ENCODE peak calls at places on chromosomes 7 and 10, in seven cellular contexts. One of them, this sample, is unnamed.

GRCh38 chr10:120426306-120426705 is 30.7 kb upstream of the PLPP4 start:
- DNase-seq in thyroid gland: no peak
- DNase-seq in fibroblast of mammary gland: no peak
- DNase-seq in choroid plexus epithelial cell: peak
- DNase-seq in RWPE1: no peak
- DNase-seq in brain microvascular endothelial cell: peak
- DNase-seq in spleen: no peak
- DNase-seq in this sample: no peak

GRCh38 chr7:3154881-3155494 is 111.3 kb upstream of the CARD11 start:
- DNase-seq in thyroid gland: peak
- DNase-seq in fibroblast of mammary gland: peak
- DNase-seq in choroid plexus epithelial cell: peak
- DNase-seq in RWPE1: peak
- DNase-seq in brain microvascular endothelial cell: peak
- DNase-seq in spleen: peak
- DNase-seq in this sample: no peak

GRCh38 chr10:42783181-42783549 is 570 bp downstream of the BMS1 start:
- DNase-seq in thyroid gland: no peak
- DNase-seq in fibroblast of mammary gland: peak
- DNase-seq in choroid plexus epithelial cell: peak
- DNase-seq in RWPE1: peak
- DNase-seq in brain microvascular endothelial cell: peak
- DNase-seq in spleen: no peak
- DNase-seq in this sample: no peak

GRCh38 chr7:101870361-101871062 is 53.1 kb downstream of the CUX1 start:
- DNase-seq in thyroid gland: no peak
- DNase-seq in fibroblast of mammary gland: no peak
- DNase-seq in choroid plexus epithelial cell: no peak
- DNase-seq in RWPE1: peak
- DNase-seq in brain microvascular endothelial cell: no peak
- DNase-seq in spleen: no peak
- DNase-seq in this sample: no peak

GRCh38 chr10:114306116-114306973 is 67.3 kb downstream of the VWA2 start:
- DNase-seq in thyroid gland: no peak
- DNase-seq in fibroblast of mammary gland: peak
- DNase-seq in choroid plexus epithelial cell: peak
- DNase-seq in RWPE1: peak
- DNase-seq in brain microvascular endothelial cell: peak
- DNase-seq in spleen: peak
- DNase-seq in this sample: no peak

GRCh38 chr10:3763035-3763456 is 22.0 kb downstream of the KLF6 start:
- DNase-seq in thyroid gland: no peak
- DNase-seq in fibroblast of mammary gland: peak
- DNase-seq in choroid plexus epithelial cell: peak
- DNase-seq in RWPE1: peak
- DNase-seq in brain microvascular endothelial cell: no peak
- DNase-seq in spleen: no peak
- DNase-seq in this sample: no peak

GRCh38 chr10:11443468-11444147 is 167.8 kb downstream of the USP6NL start:
- DNase-seq in thyroid gland: no peak
- DNase-seq in fibroblast of mammary gland: no peak
- DNase-seq in choroid plexus epithelial cell: no peak
- DNase-seq in RWPE1: no peak
- DNase-seq in brain microvascular endothelial cell: no peak
- DNase-seq in spleen: no peak
- DNase-seq in this sample: no peak

GRCh38 chr10:96244354-96244753 is 27.0 kb downstream of the BLNK start:
- DNase-seq in thyroid gland: peak
- DNase-seq in fibroblast of mammary gland: no peak
- DNase-seq in choroid plexus epithelial cell: no peak
- DNase-seq in RWPE1: no peak
- DNase-seq in brain microvascular endothelial cell: no peak
- DNase-seq in spleen: peak
- DNase-seq in this sample: no peak

GRCh38 chr10:125824736-125825135 is 1.4 kb downstream of the BCCIP start:
- DNase-seq in thyroid gland: no peak
- DNase-seq in fibroblast of mammary gland: peak
- DNase-seq in choroid plexus epithelial cell: no peak
- DNase-seq in RWPE1: peak
- DNase-seq in brain microvascular endothelial cell: no peak
- DNase-seq in spleen: no peak
- DNase-seq in this sample: no peak

GRCh38 chr7:3210531-3210930 is 90.5 kb upstream of the SDK1 start:
- DNase-seq in thyroid gland: no peak
- DNase-seq in fibroblast of mammary gland: no peak
- DNase-seq in choroid plexus epithelial cell: no peak
- DNase-seq in RWPE1: no peak
- DNase-seq in brain microvascular endothelial cell: no peak
- DNase-seq in spleen: peak
- DNase-seq in this sample: no peak

GRCh38 chr7:100801833-100802568 is 25.3 kb downstream of the EPHB4 start:
- DNase-seq in thyroid gland: no peak
- DNase-seq in fibroblast of mammary gland: peak
- DNase-seq in choroid plexus epithelial cell: peak
- DNase-seq in RWPE1: peak
- DNase-seq in brain microvascular endothelial cell: peak
- DNase-seq in spleen: no peak
- DNase-seq in this sample: peak

GRCh38 chr10:82089327-82089726 is 214.3 kb downstream of the NRG3 start:
- DNase-seq in thyroid gland: peak
- DNase-seq in fibroblast of mammary gland: no peak
- DNase-seq in choroid plexus epithelial cell: no peak
- DNase-seq in RWPE1: no peak
- DNase-seq in brain microvascular endothelial cell: no peak
- DNase-seq in spleen: no peak
- DNase-seq in this sample: no peak

GRCh38 chr10:122688293-122688989 is 11.2 kb downstream of the C10orf120 start:
- DNase-seq in thyroid gland: no peak
- DNase-seq in fibroblast of mammary gland: peak
- DNase-seq in choroid plexus epithelial cell: peak
- DNase-seq in RWPE1: no peak
- DNase-seq in brain microvascular endothelial cell: peak
- DNase-seq in spleen: no peak
- DNase-seq in this sample: no peak

GRCh38 chr7:101792051-101792651 is 25.3 kb upstream of the CUX1 start:
- DNase-seq in thyroid gland: no peak
- DNase-seq in fibroblast of mammary gland: peak
- DNase-seq in choroid plexus epithelial cell: peak
- DNase-seq in RWPE1: peak
- DNase-seq in brain microvascular endothelial cell: peak
- DNase-seq in spleen: peak
- DNase-seq in this sample: no peak

GRCh38 chr7:117119192-117119924 is 166.1 kb downstream of the ST7 start:
- DNase-seq in thyroid gland: peak
- DNase-seq in fibroblast of mammary gland: peak
- DNase-seq in choroid plexus epithelial cell: peak
- DNase-seq in RWPE1: peak
- DNase-seq in brain microvascular endothelial cell: peak
- DNase-seq in spleen: peak
- DNase-seq in this sample: peak

GRCh38 chr7:1555813-1556540 is at the start of gene TMEM184A:
- DNase-seq in thyroid gland: peak
- DNase-seq in fibroblast of mammary gland: no peak
- DNase-seq in choroid plexus epithelial cell: no peak
- DNase-seq in RWPE1: peak
- DNase-seq in brain microvascular endothelial cell: no peak
- DNase-seq in spleen: no peak
- DNase-seq in this sample: peak

GRCh38 chr10:126321455-126321854 is 66.8 kb downstream of the ADAM12 start:
- DNase-seq in thyroid gland: no peak
- DNase-seq in fibroblast of mammary gland: no peak
- DNase-seq in choroid plexus epithelial cell: peak
- DNase-seq in RWPE1: no peak
- DNase-seq in brain microvascular endothelial cell: no peak
- DNase-seq in spleen: no peak
- DNase-seq in this sample: no peak

GRCh38 chr7:111679944-111680343 is 117.7 kb upstream of the IMMP2L start:
- DNase-seq in thyroid gland: no peak
- DNase-seq in fibroblast of mammary gland: no peak
- DNase-seq in choroid plexus epithelial cell: no peak
- DNase-seq in RWPE1: no peak
- DNase-seq in brain microvascular endothelial cell: no peak
- DNase-seq in spleen: no peak
- DNase-seq in this sample: no peak

GRCh38 chr7:75819711-75820110 is 6.1 kb upstream of the CCL24 start:
- DNase-seq in thyroid gland: no peak
- DNase-seq in fibroblast of mammary gland: no peak
- DNase-seq in choroid plexus epithelial cell: no peak
- DNase-seq in RWPE1: no peak
- DNase-seq in brain microvascular endothelial cell: no peak
- DNase-seq in spleen: no peak
- DNase-seq in this sample: no peak

GRCh38 chr7:157685430-157686284 is 348.9 kb downstream of the DNAJB6 start:
- DNase-seq in thyroid gland: no peak
- DNase-seq in fibroblast of mammary gland: no peak
- DNase-seq in choroid plexus epithelial cell: no peak
- DNase-seq in RWPE1: no peak
- DNase-seq in brain microvascular endothelial cell: no peak
- DNase-seq in spleen: peak
- DNase-seq in this sample: no peak

GRCh38 chr7:78265486-78265885 is 466.9 kb downstream of the PHTF2 start:
- DNase-seq in thyroid gland: no peak
- DNase-seq in fibroblast of mammary gland: no peak
- DNase-seq in choroid plexus epithelial cell: no peak
- DNase-seq in RWPE1: no peak
- DNase-seq in brain microvascular endothelial cell: no peak
- DNase-seq in spleen: no peak
- DNase-seq in this sample: no peak

GRCh38 chr7:4226166-4226857 is 455.8 kb upstream of the FOXK1 start:
- DNase-seq in thyroid gland: no peak
- DNase-seq in fibroblast of mammary gland: no peak
- DNase-seq in choroid plexus epithelial cell: no peak
- DNase-seq in RWPE1: no peak
- DNase-seq in brain microvascular endothelial cell: no peak
- DNase-seq in spleen: no peak
- DNase-seq in this sample: no peak

DNA sequence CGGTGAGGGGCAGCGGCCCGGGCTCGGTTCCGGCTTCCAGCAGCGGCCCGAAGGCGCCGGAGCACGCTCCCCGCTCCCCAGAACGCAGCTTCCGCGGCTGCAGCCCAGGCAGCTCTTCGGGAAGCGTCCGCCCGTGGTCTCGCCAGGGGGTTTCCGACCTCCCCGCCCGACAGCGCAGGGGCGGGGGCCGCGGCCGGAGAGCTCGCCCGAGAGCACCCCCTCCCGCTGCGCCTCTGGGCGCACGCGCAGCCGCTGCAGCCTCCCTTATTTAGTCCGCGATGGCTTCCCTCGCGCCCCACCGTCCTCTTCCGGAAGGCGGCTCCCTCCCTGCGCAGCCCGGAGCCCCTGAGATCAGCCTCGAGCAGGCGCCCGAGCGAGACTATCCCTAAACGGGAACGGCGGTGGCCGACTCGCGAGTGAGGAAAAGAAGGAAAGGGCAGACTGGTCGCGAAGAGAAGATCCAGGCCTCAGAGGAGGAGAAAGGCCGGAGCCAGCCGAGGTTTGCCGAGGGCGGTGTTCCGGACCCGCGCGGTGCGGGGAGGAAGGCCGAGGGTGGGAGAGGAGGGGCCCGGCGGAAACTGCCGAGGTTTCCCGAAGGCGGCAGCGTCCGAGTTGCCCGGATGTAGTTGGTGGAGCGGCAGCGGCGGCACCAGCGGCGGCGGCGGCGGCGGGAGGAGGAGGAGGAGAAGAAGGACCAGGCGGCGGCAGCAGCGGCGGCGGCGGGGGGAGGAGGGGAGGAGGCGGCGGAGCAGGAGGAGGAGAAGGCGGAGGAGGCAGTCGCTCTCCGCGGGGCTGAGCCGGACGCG is at the start of gene WAC:
- DNase-seq in thyroid gland: peak
- DNase-seq in fibroblast of mammary gland: peak
- DNase-seq in choroid plexus epithelial cell: peak
- DNase-seq in RWPE1: peak
- DNase-seq in brain microvascular endothelial cell: peak
- DNase-seq in spleen: peak
- DNase-seq in this sample: peak
- TF ChIP-seq CTCF in thyroid gland: no peak
- TF ChIP-seq CTCF in fibroblast of mammary gland: no peak
- TF ChIP-seq CTCF in choroid plexus epithelial cell: peak
- TF ChIP-seq CTCF in RWPE1: no peak
- TF ChIP-seq CTCF in brain microvascular endothelial cell: peak
- TF ChIP-seq CTCF in spleen: peak
- TF ChIP-seq CTCF in this sample: peak

GRCh38 chr7:113308399-113308798 is 190.0 kb upstream of the SMIM30 start:
- DNase-seq in thyroid gland: no peak
- DNase-seq in fibroblast of mammary gland: no peak
- DNase-seq in choroid plexus epithelial cell: no peak
- DNase-seq in RWPE1: no peak
- DNase-seq in brain microvascular endothelial cell: no peak
- DNase-seq in spleen: no peak
- DNase-seq in this sample: no peak
- TF ChIP-seq CTCF in thyroid gland: no peak
- TF ChIP-seq CTCF in fibroblast of mammary gland: no peak
- TF ChIP-seq CTCF in choroid plexus epithelial cell: no peak
- TF ChIP-seq CTCF in RWPE1: no peak
- TF ChIP-seq CTCF in brain microvascular endothelial cell: no peak
- TF ChIP-seq CTCF in spleen: no peak
- TF ChIP-seq CTCF in this sample: no peak

GRCh38 chr10:106768204-106768603 is 396.3 kb downstream of the SORCS1 start:
- DNase-seq in thyroid gland: no peak
- DNase-seq in fibroblast of mammary gland: no peak
- DNase-seq in choroid plexus epithelial cell: no peak
- DNase-seq in RWPE1: no peak
- DNase-seq in brain microvascular endothelial cell: no peak
- DNase-seq in spleen: no peak
- DNase-seq in this sample: no peak

GRCh38 chr10:106764360-106764759 is 400.1 kb downstream of the SORCS1 start:
- DNase-seq in thyroid gland: no peak
- DNase-seq in fibroblast of mammary gland: no peak
- DNase-seq in choroid plexus epithelial cell: no peak
- DNase-seq in RWPE1: no peak
- DNase-seq in brain microvascular endothelial cell: no peak
- DNase-seq in spleen: no peak
- DNase-seq in this sample: no peak

GRCh38 chr10:106771132-106771531 is 393.4 kb downstream of the SORCS1 start:
- DNase-seq in thyroid gland: no peak
- DNase-seq in fibroblast of mammary gland: no peak
- DNase-seq in choroid plexus epithelial cell: no peak
- DNase-seq in RWPE1: no peak
- DNase-seq in brain microvascular endothelial cell: no peak
- DNase-seq in spleen: no peak
- DNase-seq in this sample: no peak

DNA sequence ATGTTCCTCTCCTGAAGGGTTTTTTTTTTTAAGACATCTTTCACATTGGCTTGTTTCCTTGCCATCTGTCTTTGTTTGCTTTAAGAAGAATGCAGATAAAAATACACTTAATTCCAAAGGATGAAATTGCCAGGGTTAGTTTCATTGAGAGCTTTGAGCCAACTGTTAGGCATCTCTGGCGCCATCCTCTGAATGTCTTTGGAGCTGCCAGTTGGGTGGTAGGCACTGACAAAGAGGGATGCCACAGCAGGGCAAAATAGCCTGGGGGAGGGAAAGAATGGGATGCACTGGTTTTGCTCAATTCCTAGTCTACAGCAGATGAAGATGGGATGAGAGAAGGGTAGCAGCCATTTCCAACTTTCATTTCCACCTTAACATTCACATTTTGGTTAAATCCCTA is 399.2 kb downstream of the SORCS1 start:
- DNase-seq in thyroid gland: no peak
- DNase-seq in fibroblast of mammary gland: no peak
- DNase-seq in choroid plexus epithelial cell: no peak
- DNase-seq in RWPE1: no peak
- DNase-seq in brain microvascular endothelial cell: no peak
- DNase-seq in spleen: no peak
- DNase-seq in this sample: no peak
- TF ChIP-seq CTCF in thyroid gland: no peak
- TF ChIP-seq CTCF in fibroblast of mammary gland: no peak
- TF ChIP-seq CTCF in choroid plexus epithelial cell: no peak
- TF ChIP-seq CTCF in RWPE1: no peak
- TF ChIP-seq CTCF in brain microvascular endothelial cell: no peak
- TF ChIP-seq CTCF in spleen: no peak
- TF ChIP-seq CTCF in this sample: peak

GRCh38 chr7:44538093-44538797 is 2.9 kb downstream of the NPC1L1 start:
- DNase-seq in thyroid gland: no peak
- DNase-seq in fibroblast of mammary gland: no peak
- DNase-seq in choroid plexus epithelial cell: no peak
- DNase-seq in RWPE1: no peak
- DNase-seq in brain microvascular endothelial cell: no peak
- DNase-seq in spleen: peak
- DNase-seq in this sample: no peak
- TF ChIP-seq CTCF in thyroid gland: no peak
- TF ChIP-seq CTCF in fibroblast of mammary gland: no peak
- TF ChIP-seq CTCF in choroid plexus epithelial cell: no peak
- TF ChIP-seq CTCF in RWPE1: no peak
- TF ChIP-seq CTCF in brain microvascular endothelial cell: no peak
- TF ChIP-seq CTCF in spleen: no peak
- TF ChIP-seq CTCF in this sample: no peak

This sample was measured in progenitor cell of endocrine pancreas.